ENCODE peak calls at places on chromosome 7, in ten cellular contexts. Z is B cell, U is BE2C, I is HFF-Myc, M is WERI-Rb-1, D is neural progenitor cell, V is heart right ventricle, R is Peyer's patch, X is mucosa of descending colon, S is body of pancreas. A is an unnamed sample.

GRCh38 chr7:105010538-105011523 is 3.2 kb upstream of the KMT2E start:
- DNase-seq in Z (peak), U (no peak), I (no peak), M (no peak), D (no peak), V (no peak), R (no peak), X (no peak), S (no peak), A (no peak)

GRCh38 chr7:157807510-157807909 is 470.7 kb downstream of the DNAJB6 start:
- DNase-seq in Z (no peak), U (no peak), I (no peak), M (no peak), D (peak), V (no peak), R (no peak), X (peak), S (no peak), A (no peak)

GRCh38 chr7:30027065-30027456 is 559 bp upstream of the FKBP14 start:
- DNase-seq in Z (peak), U (peak), I (no peak), M (no peak), D (no peak), V (no peak), R (peak), X (no peak), S (peak), A (no peak)

GRCh38 chr7:16847381-16847860 is 34.4 kb downstream of the AGR3 start:
- DNase-seq in Z (no peak), U (no peak), I (no peak), M (no peak), D (no peak), V (no peak), R (no peak), X (peak), S (peak), A (no peak)

GRCh38 chr7:27712217-27712616 is 27.7 kb upstream of the TAX1BP1 start:
- DNase-seq in Z (no peak), U (no peak), I (no peak), M (no peak), D (no peak), V (no peak), R (no peak), X (no peak), S (no peak), A (no peak)

GRCh38 chr7:90593205-90593604 is 2.9 kb upstream of the CDK14 start:
- DNase-seq in Z (no peak), U (no peak), I (no peak), M (no peak), D (no peak), V (no peak), R (no peak), X (no peak), S (no peak), A (no peak)

GRCh38 chr7:149720372-149721083 is 52.9 kb downstream of the ZNF467 start:
- DNase-seq in Z (no peak), U (peak), I (no peak), M (no peak), D (no peak), V (peak), R (no peak), X (no peak), S (peak), A (no peak)

GRCh38 chr7:23373151-23374004 is 74.2 kb downstream of the MALSU1 start:
- DNase-seq in Z (peak), U (no peak), I (peak), M (no peak), D (no peak), V (no peak), R (peak), X (no peak), S (no peak), A (no peak)

GRCh38 chr7:102872460-102872859 is 40.3 kb upstream of the LRRC17 start:
- DNase-seq in Z (no peak), U (no peak), I (peak), M (no peak), D (no peak), V (no peak), R (no peak), X (no peak), S (no peak), A (no peak)

GRCh38 chr7:151814400-151814914 is 62.5 kb downstream of the PRKAG2 start:
- DNase-seq in Z (no peak), U (no peak), I (no peak), M (no peak), D (peak), V (no peak), R (no peak), X (no peak), S (no peak), A (no peak)

GRCh38 chr7:71386200-71386599 is 254.3 kb downstream of the GALNT17 start:
- DNase-seq in Z (no peak), U (no peak), I (no peak), M (no peak), D (no peak), V (no peak), R (no peak), X (no peak), S (no peak), A (no peak)

GRCh38 chr7:35246819-35247218 is 7.1 kb downstream of the TBX20 start:
- DNase-seq in Z (no peak), U (no peak), I (no peak), M (no peak), D (no peak), V (no peak), R (no peak), X (no peak), S (no peak), A (no peak)

GRCh38 chr7:35241431-35241830 is 12.5 kb downstream of the TBX20 start:
- DNase-seq in Z (no peak), U (no peak), I (no peak), M (no peak), D (no peak), V (no peak), R (no peak), X (no peak), S (no peak), A (no peak)

GRCh38 chr7:35241884-35242283 is 12.0 kb downstream of the TBX20 start:
- DNase-seq in Z (no peak), U (no peak), I (no peak), M (no peak), D (peak), V (no peak), R (no peak), X (no peak), S (no peak), A (no peak)
- TF ChIP-seq CTCF in Z (no peak), U (peak), I (no peak), M (peak), D (peak), V (peak), R (no peak), X (no peak), S (no peak), A (no peak)

GRCh38 chr7:486216-486743 is 33.4 kb downstream of the PDGFA start:
- DNase-seq in Z (no peak), U (no peak), I (no peak), M (no peak), D (no peak), V (no peak), R (no peak), X (peak), S (no peak), A (no peak)

GRCh38 chr7:483656-484364 is 35.8 kb downstream of the PDGFA start:
- DNase-seq in Z (no peak), U (no peak), I (no peak), M (no peak), D (no peak), V (no peak), R (no peak), X (no peak), S (no peak), A (no peak)

GRCh38 chr7:484365-485101 is 35.1 kb downstream of the PDGFA start:
- DNase-seq in Z (no peak), U (no peak), I (no peak), M (no peak), D (no peak), V (no peak), R (no peak), X (peak), S (no peak), A (no peak)

GRCh38 chr7:482521-483083 is 37.0 kb downstream of the PDGFA start:
- DNase-seq in Z (no peak), U (no peak), I (no peak), M (no peak), D (no peak), V (no peak), R (no peak), X (no peak), S (no peak), A (no peak)

GRCh38 chr7:485188-486081 is 34.2 kb downstream of the PDGFA start:
- DNase-seq in Z (no peak), U (no peak), I (no peak), M (no peak), D (no peak), V (peak), R (no peak), X (peak), S (no peak), A (no peak)
- TF ChIP-seq CTCF in Z (no peak), U (no peak), I (no peak), M (no peak), D (no peak), V (no peak), R (no peak), X (no peak), S (no peak), A (no peak)

GRCh38 chr7:113010377-113010776 is 76.2 kb downstream of the GPR85 start:
- DNase-seq in Z (no peak), U (peak), I (no peak), M (no peak), D (no peak), V (no peak), R (no peak), X (no peak), S (no peak), A (no peak)

GRCh38 chr7:113013761-113014449 is 72.7 kb downstream of the GPR85 start:
- DNase-seq in Z (no peak), U (no peak), I (no peak), M (no peak), D (no peak), V (no peak), R (no peak), X (no peak), S (no peak), A (no peak)

GRCh38 chr7:113015038-113015645 is 71.5 kb downstream of the GPR85 start:
- DNase-seq in Z (no peak), U (no peak), I (no peak), M (no peak), D (no peak), V (no peak), R (no peak), X (no peak), S (no peak), A (no peak)
- TF ChIP-seq CTCF in Z (no peak), U (peak), I (peak), M (no peak), D (peak), V (peak), R (peak), X (no peak), S (peak), A (peak)

GRCh38 chr7:128322040-128322643 is 21.6 kb downstream of the RBM28 start:
- DNase-seq in Z (no peak), U (peak), I (peak), M (peak), D (peak), V (no peak), R (no peak), X (no peak), S (no peak), A (no peak)
- TF ChIP-seq CTCF in Z (no peak), U (peak), I (peak), M (peak), D (peak), V (peak), R (peak), X (no peak), S (peak), A (no peak)

GRCh38 chr7:4765776-4766490 is 9.5 kb upstream of the AP5Z1 start:
- DNase-seq in Z (no peak), U (no peak), I (no peak), M (no peak), D (peak), V (no peak), R (no peak), X (no peak), S (no peak), A (no peak)
- TF ChIP-seq CTCF in Z (no peak), U (peak), I (peak), M (no peak), D (peak), V (peak), R (no peak), X (no peak), S (no peak), A (peak)

GRCh38 chr7:40566879-40567278 is 432.1 kb downstream of the SUGCT start:
- DNase-seq in Z (no peak), U (no peak), I (no peak), M (no peak), D (no peak), V (no peak), R (no peak), X (no peak), S (no peak), A (no peak)
- TF ChIP-seq CTCF in Z (no peak), U (no peak), I (no peak), M (no peak), D (no peak), V (no peak), R (no peak), X (no peak), S (no peak), A (no peak)

GRCh38 chr7:45574521-45575500 is 643 bp downstream of the ADCY1 start:
- DNase-seq in Z (no peak), U (peak), I (no peak), M (peak), D (peak), V (peak), R (no peak), X (no peak), S (peak), A (peak)
- TF ChIP-seq CTCF in Z (no peak), U (no peak), I (no peak), M (peak), D (peak), V (peak), R (no peak), X (no peak), S (peak), A (no peak)

A was measured in endothelial cell.